ENCODE peak calls at places on chromosomes 2 and 18, in five cellular contexts. One of them, this sample, is unnamed.

GRCh38 chr2:15808221-15808574 is 132.2 kb upstream of the MYCN start:
- DNase-seq in D721Med: no peak
- DNase-seq in endodermal cell: peak
- DNase-seq in right atrium auricular region: no peak
- DNase-seq in cardiac fibroblast: no peak
- DNase-seq in this sample: no peak

GRCh38 chr18:70390366-70391090 is 101.7 kb downstream of the SOCS6 start:
- DNase-seq in right atrium auricular region: no peak
- DNase-seq in endodermal cell: no peak
- DNase-seq in D721Med: no peak
- DNase-seq in cardiac fibroblast: no peak
- DNase-seq in this sample: no peak

GRCh38 chr18:76468345-76469275 is 26.4 kb downstream of the ZNF516 start:
- DNase-seq in right atrium auricular region: peak
- DNase-seq in D721Med: no peak
- DNase-seq in endodermal cell: no peak
- DNase-seq in cardiac fibroblast: no peak
- DNase-seq in this sample: no peak

GRCh38 chr18:416928-417327 is 83.6 kb downstream of the COLEC12 start:
- DNase-seq in right atrium auricular region: no peak
- DNase-seq in endodermal cell: no peak
- DNase-seq in D721Med: no peak
- DNase-seq in cardiac fibroblast: no peak
- DNase-seq in this sample: no peak

GRCh38 chr2:152453129-152453642 is 118.2 kb downstream of the FMNL2 start:
- DNase-seq in D721Med: no peak
- DNase-seq in cardiac fibroblast: no peak
- DNase-seq in endodermal cell: peak
- DNase-seq in right atrium auricular region: no peak
- DNase-seq in this sample: no peak

GRCh38 chr2:63012541-63012940 is 38.1 kb upstream of the OTX1 start:
- DNase-seq in right atrium auricular region: no peak
- DNase-seq in endodermal cell: no peak
- DNase-seq in cardiac fibroblast: peak
- DNase-seq in D721Med: no peak
- DNase-seq in this sample: no peak

GRCh38 chr2:63047193-63047533 is 3.5 kb upstream of the OTX1 start:
- DNase-seq in D721Med: no peak
- DNase-seq in right atrium auricular region: no peak
- DNase-seq in endodermal cell: no peak
- DNase-seq in cardiac fibroblast: no peak
- DNase-seq in this sample: no peak

GRCh38 chr2:231360401-231360800 is 35.1 kb upstream of the B3GNT7 start:
- DNase-seq in D721Med: no peak
- DNase-seq in right atrium auricular region: no peak
- DNase-seq in cardiac fibroblast: no peak
- DNase-seq in endodermal cell: peak
- DNase-seq in this sample: no peak

GRCh38 chr2:201879986-201880385 is 73.6 kb downstream of the CDK15 start:
- DNase-seq in right atrium auricular region: no peak
- DNase-seq in endodermal cell: no peak
- DNase-seq in D721Med: no peak
- DNase-seq in cardiac fibroblast: no peak
- DNase-seq in this sample: no peak

GRCh38 chr18:51039138-51040112 is 9.4 kb downstream of the SMAD4 start:
- DNase-seq in cardiac fibroblast: peak
- DNase-seq in D721Med: no peak
- DNase-seq in endodermal cell: peak
- DNase-seq in right atrium auricular region: no peak
- DNase-seq in this sample: no peak

GRCh38 chr2:12718662-12719399 is 2.1 kb downstream of the TRIB2 start:
- DNase-seq in cardiac fibroblast: no peak
- DNase-seq in endodermal cell: peak
- DNase-seq in D721Med: no peak
- DNase-seq in right atrium auricular region: no peak
- DNase-seq in this sample: no peak
- TF ChIP-seq CTCF in cardiac fibroblast: no peak
- TF ChIP-seq CTCF in endodermal cell: peak
- TF ChIP-seq CTCF in D721Med: no peak
- TF ChIP-seq CTCF in right atrium auricular region: no peak
- TF ChIP-seq CTCF in this sample: peak

GRCh38 chr18:36658611-36659010 is 170.2 kb downstream of the TPGS2 start:
- DNase-seq in right atrium auricular region: no peak
- DNase-seq in endodermal cell: no peak
- DNase-seq in cardiac fibroblast: no peak
- DNase-seq in D721Med: no peak
- DNase-seq in this sample: no peak

GRCh38 chr18:36665952-36666351 is 162.8 kb downstream of the TPGS2 start:
- DNase-seq in cardiac fibroblast: no peak
- DNase-seq in D721Med: no peak
- DNase-seq in right atrium auricular region: no peak
- DNase-seq in endodermal cell: no peak
- DNase-seq in this sample: no peak

GRCh38 chr18:36660311-36660710 is 168.5 kb downstream of the TPGS2 start:
- DNase-seq in cardiac fibroblast: no peak
- DNase-seq in D721Med: no peak
- DNase-seq in endodermal cell: no peak
- DNase-seq in right atrium auricular region: no peak
- DNase-seq in this sample: no peak

GRCh38 chr18:36663312-36663711 is 165.5 kb downstream of the TPGS2 start:
- DNase-seq in cardiac fibroblast: no peak
- DNase-seq in right atrium auricular region: no peak
- DNase-seq in endodermal cell: no peak
- DNase-seq in D721Med: no peak
- DNase-seq in this sample: no peak

GRCh38 chr18:36662000-36662399 is 166.8 kb downstream of the TPGS2 start:
- DNase-seq in cardiac fibroblast: peak
- DNase-seq in D721Med: no peak
- DNase-seq in endodermal cell: peak
- DNase-seq in right atrium auricular region: no peak
- DNase-seq in this sample: no peak
- TF ChIP-seq CTCF in cardiac fibroblast: peak
- TF ChIP-seq CTCF in D721Med: peak
- TF ChIP-seq CTCF in endodermal cell: peak
- TF ChIP-seq CTCF in right atrium auricular region: no peak
- TF ChIP-seq CTCF in this sample: peak

GRCh38 chr18:47399475-47399874 is 148.0 kb upstream of the SKOR2 start:
- DNase-seq in cardiac fibroblast: no peak
- DNase-seq in endodermal cell: no peak
- DNase-seq in D721Med: no peak
- DNase-seq in right atrium auricular region: no peak
- DNase-seq in this sample: no peak

DNA sequence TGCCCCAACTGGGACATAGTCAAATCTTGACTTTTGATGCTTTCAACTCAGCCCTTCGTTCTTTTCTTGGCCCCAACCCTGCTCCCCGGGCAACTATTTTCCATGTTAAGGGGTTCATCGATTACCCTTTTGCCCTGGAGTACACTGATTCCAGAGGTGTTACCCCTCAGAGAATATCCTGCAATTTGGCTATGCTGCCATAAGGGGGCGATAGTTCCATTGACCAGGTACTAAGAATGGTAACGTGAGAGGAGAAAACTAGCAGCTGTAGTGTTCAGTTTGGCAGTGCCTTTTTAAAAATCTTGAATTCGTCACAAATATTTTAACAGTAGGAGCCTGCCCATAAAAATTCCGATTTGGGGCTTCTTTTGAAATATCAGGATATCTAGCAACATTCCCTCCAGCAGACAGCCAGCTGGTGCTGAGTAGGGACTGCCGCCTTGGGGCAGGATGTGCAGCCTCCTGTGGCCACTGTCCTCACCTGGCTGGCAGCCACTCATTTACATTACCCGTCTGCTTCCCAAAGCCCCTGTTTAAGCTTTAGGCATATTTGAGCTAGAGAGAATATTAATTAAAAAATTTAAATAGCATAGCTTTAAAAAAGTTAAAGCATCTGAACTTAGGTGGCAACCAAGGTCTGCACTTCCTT is 146.3 kb upstream of the SKOR2 start:
- DNase-seq in endodermal cell: peak
- DNase-seq in right atrium auricular region: no peak
- DNase-seq in D721Med: no peak
- DNase-seq in cardiac fibroblast: no peak
- DNase-seq in this sample: no peak
- TF ChIP-seq CTCF in endodermal cell: peak
- TF ChIP-seq CTCF in right atrium auricular region: no peak
- TF ChIP-seq CTCF in D721Med: peak
- TF ChIP-seq CTCF in cardiac fibroblast: no peak
- TF ChIP-seq CTCF in this sample: peak

GRCh38 chr2:237192881-237193280 is 107.2 kb downstream of the COPS8 start:
- DNase-seq in endodermal cell: no peak
- DNase-seq in right atrium auricular region: no peak
- DNase-seq in cardiac fibroblast: no peak
- DNase-seq in D721Med: no peak
- DNase-seq in this sample: no peak

GRCh38 chr2:237189799-237190198 is 104.1 kb downstream of the COPS8 start:
- DNase-seq in right atrium auricular region: no peak
- DNase-seq in endodermal cell: no peak
- DNase-seq in cardiac fibroblast: no peak
- DNase-seq in D721Med: no peak
- DNase-seq in this sample: no peak

GRCh38 chr2:237193436-237193835 is 107.7 kb downstream of the COPS8 start:
- DNase-seq in cardiac fibroblast: no peak
- DNase-seq in right atrium auricular region: no peak
- DNase-seq in endodermal cell: no peak
- DNase-seq in D721Med: no peak
- DNase-seq in this sample: no peak

GRCh38 chr2:237190958-237191692 is 105.4 kb downstream of the COPS8 start:
- DNase-seq in endodermal cell: no peak
- DNase-seq in cardiac fibroblast: no peak
- DNase-seq in D721Med: no peak
- DNase-seq in right atrium auricular region: no peak
- DNase-seq in this sample: no peak

DNA sequence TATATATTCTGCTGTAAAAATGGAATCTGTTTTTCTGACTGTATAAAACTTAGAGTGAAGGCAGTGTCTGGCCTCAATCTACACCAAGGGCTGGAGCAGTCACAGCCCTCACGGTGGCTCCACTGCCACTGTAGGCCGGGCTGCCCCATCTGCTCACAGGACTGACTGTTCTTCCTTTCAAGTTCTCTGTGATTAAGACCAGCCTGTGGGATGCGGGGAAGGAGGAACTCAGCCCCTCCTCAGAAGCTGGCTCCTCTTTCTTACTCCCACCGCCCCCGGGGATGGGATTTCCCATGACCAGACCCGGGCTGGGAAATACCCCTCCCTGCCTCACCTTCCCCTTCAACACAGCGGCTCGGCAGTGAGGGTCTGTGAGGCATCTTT is 106.0 kb downstream of the COPS8 start:
- DNase-seq in right atrium auricular region: no peak
- DNase-seq in cardiac fibroblast: no peak
- DNase-seq in D721Med: no peak
- DNase-seq in endodermal cell: no peak
- DNase-seq in this sample: no peak
- TF ChIP-seq CTCF in right atrium auricular region: no peak
- TF ChIP-seq CTCF in cardiac fibroblast: no peak
- TF ChIP-seq CTCF in D721Med: no peak
- TF ChIP-seq CTCF in endodermal cell: no peak
- TF ChIP-seq CTCF in this sample: no peak

GRCh38 chr18:48949606-48950535 is 894 bp downstream of the SMAD7 start:
- DNase-seq in endodermal cell: peak
- DNase-seq in cardiac fibroblast: peak
- DNase-seq in D721Med: no peak
- DNase-seq in right atrium auricular region: no peak
- DNase-seq in this sample: no peak
- TF ChIP-seq CTCF in endodermal cell: peak
- TF ChIP-seq CTCF in cardiac fibroblast: no peak
- TF ChIP-seq CTCF in D721Med: no peak
- TF ChIP-seq CTCF in right atrium auricular region: no peak
- TF ChIP-seq CTCF in this sample: peak

GRCh38 chr2:41405429-41405828 is 642.4 kb upstream of the PKDCC start:
- DNase-seq in cardiac fibroblast: no peak
- DNase-seq in endodermal cell: no peak
- DNase-seq in right atrium auricular region: no peak
- DNase-seq in D721Med: no peak
- DNase-seq in this sample: no peak

GRCh38 chr2:41394541-41394940 is 653.3 kb upstream of the PKDCC start:
- DNase-seq in cardiac fibroblast: no peak
- DNase-seq in right atrium auricular region: no peak
- DNase-seq in endodermal cell: no peak
- DNase-seq in D721Med: no peak
- DNase-seq in this sample: no peak

GRCh38 chr2:41395692-41396091 is 652.1 kb upstream of the PKDCC start:
- DNase-seq in right atrium auricular region: no peak
- DNase-seq in endodermal cell: no peak
- DNase-seq in D721Med: no peak
- DNase-seq in cardiac fibroblast: no peak
- DNase-seq in this sample: no peak

GRCh38 chr2:41400057-41400665 is 647.7 kb upstream of the PKDCC start:
- DNase-seq in endodermal cell: peak
- DNase-seq in D721Med: no peak
- DNase-seq in cardiac fibroblast: peak
- DNase-seq in right atrium auricular region: no peak
- DNase-seq in this sample: no peak
- TF ChIP-seq CTCF in endodermal cell: peak
- TF ChIP-seq CTCF in D721Med: peak
- TF ChIP-seq CTCF in cardiac fibroblast: peak
- TF ChIP-seq CTCF in right atrium auricular region: no peak
- TF ChIP-seq CTCF in this sample: peak

DNA sequence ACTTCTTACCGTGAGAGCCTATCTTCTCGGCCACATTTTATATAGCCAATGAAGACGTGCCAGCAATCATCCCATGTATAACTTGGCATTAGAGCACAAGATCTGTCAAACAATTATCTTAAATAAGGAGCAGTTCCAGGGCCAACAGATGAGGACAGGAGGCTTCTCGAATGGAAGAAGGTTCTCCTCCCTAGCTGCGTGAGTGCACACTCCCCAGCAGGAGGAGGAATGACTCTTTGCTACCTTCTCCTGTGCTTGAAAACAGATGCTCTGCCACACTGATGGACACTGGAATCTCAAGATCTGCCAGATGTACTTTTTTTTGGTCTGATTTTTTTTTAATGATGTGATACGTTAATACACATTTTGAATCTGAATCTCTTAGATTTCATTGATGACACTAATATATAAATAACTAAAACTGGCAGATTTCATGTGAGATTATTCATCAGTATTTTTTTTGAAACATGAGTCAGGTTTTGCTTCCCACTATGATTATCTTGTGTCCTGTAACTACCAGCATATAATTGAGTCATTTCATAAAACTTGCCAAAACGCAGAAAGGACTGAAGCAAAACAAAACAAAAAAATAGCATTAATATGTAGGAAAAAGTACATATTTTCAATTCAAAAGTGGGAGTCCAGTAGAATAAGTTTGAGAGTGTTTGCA is 626 bp upstream of the VIT start:
- DNase-seq in right atrium auricular region: no peak
- DNase-seq in cardiac fibroblast: peak
- DNase-seq in endodermal cell: peak
- DNase-seq in D721Med: no peak
- DNase-seq in this sample: no peak
- TF ChIP-seq CTCF in right atrium auricular region: no peak
- TF ChIP-seq CTCF in cardiac fibroblast: peak
- TF ChIP-seq CTCF in endodermal cell: peak
- TF ChIP-seq CTCF in D721Med: peak
- TF ChIP-seq CTCF in this sample: peak

GRCh38 chr2:176097820-176098365 is 1.7 kb upstream of the HOXD12 start:
- DNase-seq in D721Med: no peak
- DNase-seq in endodermal cell: no peak
- DNase-seq in cardiac fibroblast: no peak
- DNase-seq in right atrium auricular region: no peak
- DNase-seq in this sample: peak
- TF ChIP-seq CTCF in D721Med: no peak
- TF ChIP-seq CTCF in endodermal cell: no peak
- TF ChIP-seq CTCF in cardiac fibroblast: no peak
- TF ChIP-seq CTCF in right atrium auricular region: no peak
- TF ChIP-seq CTCF in this sample: no peak